ENCODE peak calls at places on chromosomes 6 and 20, in five cellular contexts. Q is astrocyte of the spinal cord, K is IMR-90, G is psoas muscle, J is HFF-Myc. E is an unnamed sample.

GRCh38 chr6:112563368-112563767 is 216.2 kb downstream of the RFPL4B start:
- DNase-seq in Q (peak), K (peak), G (no peak), J (no peak), E (no peak)

GRCh38 chr20:51456511-51457280 is 85.8 kb downstream of the NFATC2 start:
- DNase-seq in Q (peak), K (peak), G (peak), J (peak), E (peak)

GRCh38 chr20:40304119-40304518 is 384.9 kb downstream of the MAFB start:
- DNase-seq in Q (no peak), K (no peak), G (no peak), J (no peak), E (no peak)

GRCh38 chr20:45836841-45837240 is 3.2 kb downstream of the SNX21 start:
- DNase-seq in Q (no peak), K (no peak), G (no peak), J (no peak), E (no peak)

GRCh38 chr20:43066061-43066575 is 123.6 kb downstream of the PTPRT start:
- DNase-seq in Q (no peak), K (no peak), G (no peak), J (no peak), E (no peak)

GRCh38 chr6:87907521-87907920 is 140.1 kb upstream of the SPACA1 start:
- DNase-seq in Q (peak), K (peak), G (no peak), J (no peak), E (no peak)

GRCh38 chr6:40996591-40997247 is 42.3 kb downstream of the UNC5CL start:
- DNase-seq in Q (no peak), K (peak), G (no peak), J (peak), E (no peak)

GRCh38 chr6:142416179-142416578 is 114.4 kb downstream of the ADGRG6 start:
- DNase-seq in Q (peak), K (peak), G (no peak), J (peak), E (no peak)

GRCh38 chr6:116370717-116371383 is at the start of gene DSE:
- DNase-seq in Q (peak), K (peak), G (peak), J (no peak), E (peak)

GRCh38 chr6:75693534-75693933 is 55.5 kb upstream of the MYO6 start:
- DNase-seq in Q (peak), K (peak), G (no peak), J (no peak), E (no peak)

GRCh38 chr6:1831030-1831429 is 221.3 kb downstream of the FOXC1 start:
- DNase-seq in Q (no peak), K (no peak), G (no peak), J (no peak), E (no peak)

GRCh38 chr6:33416386-33417126 is 1.4 kb downstream of the CUTA start:
- DNase-seq in Q (no peak), K (peak), G (no peak), J (no peak), E (no peak)

GRCh38 chr20:43068482-43068881 is 121.2 kb downstream of the PTPRT start:
- DNase-seq in Q (no peak), K (no peak), G (no peak), J (no peak), E (no peak)

GRCh38 chr6:133376743-133377142 is 135.6 kb downstream of the EYA4 start:
- DNase-seq in Q (no peak), K (no peak), G (no peak), J (no peak), E (no peak)

DNA sequence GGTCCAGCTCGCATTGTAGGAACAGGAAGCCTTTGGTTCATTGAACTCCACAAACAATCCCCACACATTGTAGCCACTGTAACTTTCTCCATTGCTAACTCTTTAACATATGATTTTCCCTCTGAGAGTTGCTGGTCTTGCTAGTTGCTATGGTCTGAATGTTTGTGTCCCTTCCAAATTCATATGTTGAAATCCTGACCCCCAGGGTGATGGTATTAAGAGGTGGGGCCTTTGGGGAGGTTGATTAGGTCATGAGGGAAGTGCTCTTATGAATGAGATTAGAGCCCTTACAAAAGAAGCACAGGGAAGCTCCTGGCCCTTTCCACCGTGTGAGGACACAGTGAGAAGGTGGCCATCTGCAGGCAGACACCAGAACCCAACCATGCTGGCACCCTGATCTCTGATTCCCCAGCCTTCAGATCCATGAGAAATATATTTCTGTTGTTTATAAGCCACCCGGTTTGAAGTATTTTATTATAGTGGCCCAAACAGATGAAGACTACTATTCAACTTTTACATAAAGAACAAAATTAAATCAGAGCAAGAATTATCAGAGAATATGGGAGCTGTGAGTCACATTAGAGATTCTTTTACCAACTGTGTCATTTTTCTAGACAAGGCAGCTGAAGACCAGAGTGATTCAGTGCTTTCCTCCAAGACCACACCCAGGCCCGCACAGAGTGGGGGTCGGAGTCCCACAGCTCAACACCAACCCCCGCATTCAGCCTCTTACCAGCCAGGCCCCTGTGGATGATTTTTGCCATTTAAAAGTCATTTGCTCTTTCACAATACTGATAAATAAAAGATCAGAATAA is 143.0 kb downstream of the SAMD5 start:
- DNase-seq in Q (no peak), K (peak), G (no peak), J (no peak), E (no peak)
- TF ChIP-seq CTCF in Q (peak), K (no peak), G (peak), J (peak), E (no peak)

GRCh38 chr6:79030511-79030910 is 47.5 kb downstream of the PHIP start:
- DNase-seq in Q (no peak), K (peak), G (no peak), J (no peak), E (no peak)

GRCh38 chr6:79031821-79032590 is 46.0 kb downstream of the PHIP start:
- DNase-seq in Q (peak), K (peak), G (no peak), J (no peak), E (no peak)

GRCh38 chr6:79028641-79029314 is 49.3 kb downstream of the PHIP start:
- DNase-seq in Q (no peak), K (no peak), G (no peak), J (no peak), E (no peak)

GRCh38 chr6:79033279-79033678 is 44.8 kb downstream of the PHIP start:
- DNase-seq in Q (no peak), K (no peak), G (no peak), J (no peak), E (no peak)

GRCh38 chr6:79030023-79030422 is 48.0 kb downstream of the PHIP start:
- DNase-seq in Q (no peak), K (no peak), G (no peak), J (no peak), E (no peak)
- TF ChIP-seq CTCF in Q (no peak), K (no peak), G (no peak), J (no peak), E (no peak)

GRCh38 chr6:136289327-136289578 is 393 bp downstream of the BCLAF1 start:
- DNase-seq in Q (peak), K (peak), G (peak), J (peak), E (peak)

GRCh38 chr6:136294621-136295020 is 5.0 kb upstream of the BCLAF1 start:
- DNase-seq in Q (no peak), K (no peak), G (no peak), J (no peak), E (no peak)

GRCh38 chr6:136290406-136291010 is 862 bp upstream of the BCLAF1 start:
- DNase-seq in Q (peak), K (peak), G (peak), J (peak), E (peak)

GRCh38 chr6:136288566-136289326 is 900 bp downstream of the BCLAF1 start:
- DNase-seq in Q (peak), K (peak), G (peak), J (peak), E (peak)

GRCh38 chr6:136289579-136290405 is at the start of gene BCLAF1:
- DNase-seq in Q (peak), K (peak), G (peak), J (peak), E (peak)
- TF ChIP-seq CTCF in Q (no peak), K (no peak), G (no peak), J (no peak), E (no peak)

GRCh38 chr6:30721198-30722024 is 1.3 kb downstream of the TUBB start:
- DNase-seq in Q (peak), K (peak), G (peak), J (no peak), E (peak)
- TF ChIP-seq CTCF in Q (peak), K (peak), G (peak), J (peak), E (no peak)

GRCh38 chr6:4300917-4301316 is 165.5 kb upstream of the ECI2 start:
- DNase-seq in Q (no peak), K (no peak), G (no peak), J (no peak), E (no peak)

GRCh38 chr6:4297348-4297747 is 162.0 kb upstream of the ECI2 start:
- DNase-seq in Q (no peak), K (no peak), G (no peak), J (no peak), E (no peak)

GRCh38 chr6:4296552-4296951 is 161.2 kb upstream of the ECI2 start:
- DNase-seq in Q (no peak), K (no peak), G (no peak), J (no peak), E (no peak)

GRCh38 chr6:4301871-4302270 is 166.5 kb upstream of the ECI2 start:
- DNase-seq in Q (no peak), K (no peak), G (no peak), J (no peak), E (no peak)

DNA sequence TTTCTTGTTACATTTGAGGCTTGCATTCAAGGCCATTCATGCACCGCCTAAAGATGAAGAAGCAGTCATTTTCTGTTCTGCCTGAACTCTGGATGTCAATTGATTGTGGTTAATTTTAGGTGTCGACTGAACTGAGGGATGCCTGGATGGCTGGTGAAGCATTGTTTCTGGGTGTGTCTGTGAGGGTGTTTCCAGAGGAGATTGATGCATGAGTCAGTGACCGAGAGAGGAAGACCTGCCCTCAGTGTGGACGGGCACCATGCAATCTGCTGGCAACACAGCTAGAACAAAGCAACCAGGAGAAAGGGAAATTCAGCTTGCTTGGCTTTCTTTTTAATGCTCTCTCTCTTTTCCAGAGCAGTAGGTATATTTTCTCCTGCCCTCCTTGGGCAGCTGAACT is 164.1 kb upstream of the ECI2 start:
- DNase-seq in Q (no peak), K (no peak), G (no peak), J (no peak), E (no peak)
- TF ChIP-seq CTCF in Q (no peak), K (no peak), G (no peak), J (no peak), E (no peak)

GRCh38 chr20:52768649-52769048 is 203.5 kb upstream of the TSHZ2 start:
- DNase-seq in Q (no peak), K (no peak), G (no peak), J (no peak), E (no peak)
- TF ChIP-seq CTCF in Q (no peak), K (no peak), G (no peak), J (no peak), E (no peak)